ENCODE peak calls at places on chromosomes 6 and 20, in five cellular contexts. One of them, this sample, is unnamed.

GRCh38 chr6:121485359-121485809 is 49.9 kb downstream of the GJA1 start:
- DNase-seq in transverse colon: no peak
- DNase-seq in left cardiac atrium: no peak
- DNase-seq in germinal center: no peak
- DNase-seq in stimulated activated naive B cell treated with anti-CD40 and anti-IgM and Interleukin-4, amounts not matched to agents 10 μg/mL and 1 μg/mL and 100 μg/mL, for 72 hours: no peak
- DNase-seq in this sample: no peak

GRCh38 chr6:52337633-52338290 is 24.2 kb upstream of the PAQR8 start:
- DNase-seq in transverse colon: no peak
- DNase-seq in stimulated activated naive B cell treated with anti-CD40 and anti-IgM and Interleukin-4, amounts not matched to agents 10 μg/mL and 1 μg/mL and 100 μg/mL, for 72 hours: no peak
- DNase-seq in germinal center: no peak
- DNase-seq in left cardiac atrium: no peak
- DNase-seq in this sample: peak

GRCh38 chr6:125099211-125100017 is 54.2 kb upstream of the TPD52L1 start:
- DNase-seq in germinal center: peak
- DNase-seq in transverse colon: peak
- DNase-seq in stimulated activated naive B cell treated with anti-CD40 and anti-IgM and Interleukin-4, amounts not matched to agents 10 μg/mL and 1 μg/mL and 100 μg/mL, for 72 hours: peak
- DNase-seq in left cardiac atrium: peak
- DNase-seq in this sample: peak

GRCh38 chr20:4567172-4567571 is 154.5 kb upstream of the PRND start:
- DNase-seq in germinal center: no peak
- DNase-seq in left cardiac atrium: no peak
- DNase-seq in stimulated activated naive B cell treated with anti-CD40 and anti-IgM and Interleukin-4, amounts not matched to agents 10 μg/mL and 1 μg/mL and 100 μg/mL, for 72 hours: no peak
- DNase-seq in transverse colon: no peak
- DNase-seq in this sample: no peak

GRCh38 chr20:37295001-37295400 is 5.5 kb downstream of the MANBAL start:
- DNase-seq in left cardiac atrium: no peak
- DNase-seq in germinal center: no peak
- DNase-seq in stimulated activated naive B cell treated with anti-CD40 and anti-IgM and Interleukin-4, amounts not matched to agents 10 μg/mL and 1 μg/mL and 100 μg/mL, for 72 hours: no peak
- DNase-seq in transverse colon: no peak
- DNase-seq in this sample: no peak

GRCh38 chr20:60053125-60053812 is 95.0 kb downstream of the CDH26 start:
- DNase-seq in left cardiac atrium: no peak
- DNase-seq in stimulated activated naive B cell treated with anti-CD40 and anti-IgM and Interleukin-4, amounts not matched to agents 10 μg/mL and 1 μg/mL and 100 μg/mL, for 72 hours: no peak
- DNase-seq in transverse colon: no peak
- DNase-seq in germinal center: no peak
- DNase-seq in this sample: no peak

GRCh38 chr6:119158057-119158848 is 79.8 kb upstream of the FAM184A start:
- DNase-seq in transverse colon: no peak
- DNase-seq in stimulated activated naive B cell treated with anti-CD40 and anti-IgM and Interleukin-4, amounts not matched to agents 10 μg/mL and 1 μg/mL and 100 μg/mL, for 72 hours: no peak
- DNase-seq in germinal center: no peak
- DNase-seq in left cardiac atrium: peak
- DNase-seq in this sample: no peak

GRCh38 chr6:32196682-32197616 is 4.5 kb upstream of the GPSM3 start:
- DNase-seq in stimulated activated naive B cell treated with anti-CD40 and anti-IgM and Interleukin-4, amounts not matched to agents 10 μg/mL and 1 μg/mL and 100 μg/mL, for 72 hours: no peak
- DNase-seq in left cardiac atrium: peak
- DNase-seq in germinal center: no peak
- DNase-seq in transverse colon: peak
- DNase-seq in this sample: peak

GRCh38 chr6:158524311-158524710 is 35.6 kb upstream of the TMEM181 start:
- DNase-seq in germinal center: no peak
- DNase-seq in transverse colon: no peak
- DNase-seq in stimulated activated naive B cell treated with anti-CD40 and anti-IgM and Interleukin-4, amounts not matched to agents 10 μg/mL and 1 μg/mL and 100 μg/mL, for 72 hours: no peak
- DNase-seq in left cardiac atrium: no peak
- DNase-seq in this sample: no peak

This sample was measured in GM10248.